ENCODE peak calls at places on chromosomes 3 and 15, in six cellular contexts. One of them, this sample, is unnamed.

GRCh38 chr3:18841422-18842343 is 306.6 kb upstream of the KCNH8 start:
- DNase-seq in prostate gland: no peak
- DNase-seq in nephron progenitor cell: no peak
- DNase-seq in Caco-2: no peak
- DNase-seq in GM23338: no peak
- DNase-seq in Caki2: no peak
- DNase-seq in this sample: no peak

GRCh38 chr3:172550347-172550943 is 27.2 kb upstream of the TNFSF10 start:
- DNase-seq in prostate gland: no peak
- DNase-seq in GM23338: no peak
- DNase-seq in Caki2: peak
- DNase-seq in Caco-2: no peak
- DNase-seq in nephron progenitor cell: no peak
- DNase-seq in this sample: no peak

GRCh38 chr3:112769624-112770023 is 77.0 kb downstream of the CD200R1L start:
- DNase-seq in prostate gland: no peak
- DNase-seq in nephron progenitor cell: no peak
- DNase-seq in Caco-2: no peak
- DNase-seq in GM23338: no peak
- DNase-seq in Caki2: no peak
- DNase-seq in this sample: no peak

GRCh38 chr3:162367443-162368132 is 871.0 kb downstream of the OTOL1 start:
- DNase-seq in GM23338: no peak
- DNase-seq in prostate gland: no peak
- DNase-seq in Caki2: no peak
- DNase-seq in Caco-2: no peak
- DNase-seq in nephron progenitor cell: no peak
- DNase-seq in this sample: no peak

GRCh38 chr3:76026379-76026778 is 241.0 kb upstream of the ZNF717 start:
- DNase-seq in nephron progenitor cell: no peak
- DNase-seq in GM23338: no peak
- DNase-seq in Caki2: no peak
- DNase-seq in Caco-2: no peak
- DNase-seq in prostate gland: no peak
- DNase-seq in this sample: no peak

GRCh38 chr3:143421556-143421955 is 302.0 kb downstream of the CHST2 start:
- DNase-seq in Caki2: no peak
- DNase-seq in Caco-2: no peak
- DNase-seq in nephron progenitor cell: no peak
- DNase-seq in GM23338: no peak
- DNase-seq in prostate gland: no peak
- DNase-seq in this sample: no peak

GRCh38 chr15:42163947-42164550 is 7.6 kb upstream of the PLA2G4F start:
- DNase-seq in prostate gland: no peak
- DNase-seq in GM23338: no peak
- DNase-seq in Caco-2: no peak
- DNase-seq in nephron progenitor cell: no peak
- DNase-seq in Caki2: no peak
- DNase-seq in this sample: no peak

GRCh38 chr3:141776885-141777284 is 13.7 kb downstream of the GRK7 start:
- DNase-seq in GM23338: no peak
- DNase-seq in Caco-2: no peak
- DNase-seq in nephron progenitor cell: no peak
- DNase-seq in prostate gland: no peak
- DNase-seq in Caki2: no peak
- DNase-seq in this sample: no peak

GRCh38 chr15:34070003-34070402 is 31.0 kb upstream of the AVEN start:
- DNase-seq in nephron progenitor cell: no peak
- DNase-seq in Caco-2: no peak
- DNase-seq in prostate gland: no peak
- DNase-seq in Caki2: no peak
- DNase-seq in GM23338: no peak
- DNase-seq in this sample: no peak

GRCh38 chr3:72960812-72961518 is 35.6 kb upstream of the PPP4R2 start:
- DNase-seq in prostate gland: no peak
- DNase-seq in Caco-2: no peak
- DNase-seq in GM23338: no peak
- DNase-seq in nephron progenitor cell: no peak
- DNase-seq in Caki2: no peak
- DNase-seq in this sample: no peak

GRCh38 chr3:39187372-39188155 is 4.8 kb downstream of the XIRP1 start:
- DNase-seq in nephron progenitor cell: no peak
- DNase-seq in Caco-2: no peak
- DNase-seq in Caki2: no peak
- DNase-seq in GM23338: no peak
- DNase-seq in prostate gland: no peak
- DNase-seq in this sample: no peak

GRCh38 chr15:29035571-29036285 is 150.0 kb downstream of the APBA2 start:
- DNase-seq in prostate gland: no peak
- DNase-seq in GM23338: no peak
- DNase-seq in nephron progenitor cell: no peak
- DNase-seq in Caco-2: no peak
- DNase-seq in Caki2: no peak
- DNase-seq in this sample: no peak

GRCh38 chr3:184677344-184678316 is 34.2 kb downstream of the MAGEF1 start:
- DNase-seq in prostate gland: no peak
- DNase-seq in Caco-2: no peak
- DNase-seq in GM23338: no peak
- DNase-seq in Caki2: no peak
- DNase-seq in nephron progenitor cell: no peak
- DNase-seq in this sample: no peak

GRCh38 chr15:92393994-92394326 is 279 bp downstream of the ST8SIA2 start:
- DNase-seq in Caco-2: no peak
- DNase-seq in Caki2: no peak
- DNase-seq in prostate gland: no peak
- DNase-seq in GM23338: peak
- DNase-seq in nephron progenitor cell: no peak
- DNase-seq in this sample: peak

GRCh38 chr3:5798809-5799208 is 611.3 kb downstream of the EDEM1 start:
- DNase-seq in prostate gland: no peak
- DNase-seq in nephron progenitor cell: no peak
- DNase-seq in GM23338: no peak
- DNase-seq in Caki2: peak
- DNase-seq in Caco-2: no peak
- DNase-seq in this sample: no peak

GRCh38 chr15:74394090-74394846 is 26.8 kb upstream of the CYP11A1 start:
- DNase-seq in nephron progenitor cell: no peak
- DNase-seq in GM23338: no peak
- DNase-seq in Caco-2: no peak
- DNase-seq in prostate gland: no peak
- DNase-seq in Caki2: no peak
- DNase-seq in this sample: no peak

GRCh38 chr3:32963871-32964270 is 12.4 kb downstream of the CCR4 start:
- DNase-seq in Caco-2: no peak
- DNase-seq in Caki2: no peak
- DNase-seq in GM23338: no peak
- DNase-seq in nephron progenitor cell: no peak
- DNase-seq in prostate gland: no peak
- DNase-seq in this sample: no peak

GRCh38 chr3:192957441-192957951 is 39.8 kb upstream of the MB21D2 start:
- DNase-seq in Caki2: no peak
- DNase-seq in nephron progenitor cell: no peak
- DNase-seq in prostate gland: no peak
- DNase-seq in GM23338: no peak
- DNase-seq in Caco-2: no peak
- DNase-seq in this sample: no peak

GRCh38 chr3:42843730-42844713 is 31.7 kb downstream of the CYP8B1 start:
- DNase-seq in Caco-2: no peak
- DNase-seq in prostate gland: no peak
- DNase-seq in GM23338: peak
- DNase-seq in nephron progenitor cell: no peak
- DNase-seq in Caki2: no peak
- DNase-seq in this sample: peak

GRCh38 chr3:71436337-71436736 is 147.2 kb downstream of the FOXP1 start:
- DNase-seq in prostate gland: no peak
- DNase-seq in Caco-2: no peak
- DNase-seq in Caki2: no peak
- DNase-seq in nephron progenitor cell: no peak
- DNase-seq in GM23338: no peak
- DNase-seq in this sample: no peak

GRCh38 chr3:16148783-16149182 is 25.7 kb upstream of the GALNT15 start:
- DNase-seq in nephron progenitor cell: no peak
- DNase-seq in GM23338: no peak
- DNase-seq in Caki2: peak
- DNase-seq in Caco-2: no peak
- DNase-seq in prostate gland: peak
- DNase-seq in this sample: no peak

GRCh38 chr3:178159691-178160090 is 376.5 kb upstream of the KCNMB2 start:
- DNase-seq in Caki2: no peak
- DNase-seq in GM23338: peak
- DNase-seq in Caco-2: no peak
- DNase-seq in nephron progenitor cell: no peak
- DNase-seq in prostate gland: no peak
- DNase-seq in this sample: peak

GRCh38 chr15:32823750-32824149 is 105.9 kb downstream of the GREM1 start:
- DNase-seq in prostate gland: peak
- DNase-seq in Caco-2: no peak
- DNase-seq in GM23338: no peak
- DNase-seq in Caki2: no peak
- DNase-seq in nephron progenitor cell: no peak
- DNase-seq in this sample: no peak

GRCh38 chr3:17798000-17798399 is 55.6 kb upstream of the TBC1D5 start:
- DNase-seq in nephron progenitor cell: no peak
- DNase-seq in Caki2: no peak
- DNase-seq in GM23338: peak
- DNase-seq in Caco-2: peak
- DNase-seq in prostate gland: no peak
- DNase-seq in this sample: peak

GRCh38 chr3:175149675-175150074 is 290.5 kb downstream of the NAALADL2 start:
- DNase-seq in Caki2: no peak
- DNase-seq in nephron progenitor cell: no peak
- DNase-seq in prostate gland: no peak
- DNase-seq in Caco-2: no peak
- DNase-seq in GM23338: no peak
- DNase-seq in this sample: no peak

GRCh38 chr3:40477671-40478070 is 749 bp downstream of the ZNF619 start:
- DNase-seq in Caki2: no peak
- DNase-seq in GM23338: no peak
- DNase-seq in prostate gland: no peak
- DNase-seq in nephron progenitor cell: no peak
- DNase-seq in Caco-2: no peak
- DNase-seq in this sample: no peak

GRCh38 chr15:60362318-60363023 is 35.3 kb downstream of the ANXA2 start:
- DNase-seq in Caco-2: no peak
- DNase-seq in GM23338: no peak
- DNase-seq in nephron progenitor cell: no peak
- DNase-seq in prostate gland: no peak
- DNase-seq in Caki2: peak
- DNase-seq in this sample: no peak

GRCh38 chr3:185508330-185508729 is 9.5 kb upstream of the TMEM41A start:
- DNase-seq in Caco-2: no peak
- DNase-seq in prostate gland: no peak
- DNase-seq in GM23338: no peak
- DNase-seq in Caki2: no peak
- DNase-seq in nephron progenitor cell: no peak
- DNase-seq in this sample: no peak

GRCh38 chr3:7565574-7565973 is 704.7 kb downstream of the GRM7 start:
- DNase-seq in Caco-2: no peak
- DNase-seq in Caki2: no peak
- DNase-seq in GM23338: no peak
- DNase-seq in prostate gland: no peak
- DNase-seq in nephron progenitor cell: no peak
- DNase-seq in this sample: no peak